ENCODE peak calls at places on chromosomes 4 and X, in ten cellular contexts. O, C, R, M, W, D, I, J, G and Y are unnamed samples.

GRCh38 chrX:85611926-85612325 is 232.5 kb upstream of the POF1B start:
- DNase-seq in O (no peak), C (peak), R (no peak), M (no peak), W (no peak), D (peak), I (no peak), J (no peak), G (peak), Y (peak)

GRCh38 chrX:109635151-109635550 is 10.2 kb upstream of the KCNE5 start:
- DNase-seq in O (no peak), C (peak), R (no peak), M (no peak), W (no peak), D (no peak), I (no peak), J (no peak), G (peak), Y (peak)

GRCh38 chr4:175253184-175253902 is 335.2 kb downstream of the ADAM29 start:
- DNase-seq in O (peak), C (peak), R (no peak), M (no peak), W (no peak), D (no peak), I (no peak), J (no peak), G (peak), Y (peak)

GRCh38 chr4:183840311-183840710 is 64.8 kb upstream of the STOX2 start:
- DNase-seq in O (no peak), C (peak), R (peak), M (peak), W (peak), D (peak), I (peak), J (peak), G (peak), Y (peak)

GRCh38 chr4:89640620-89641366 is 196.2 kb downstream of the SNCA start:
- DNase-seq in O (peak), C (no peak), R (peak), M (no peak), W (no peak), D (peak), I (peak), J (peak), G (peak), Y (peak)

GRCh38 chr4:156336516-156336915 is 382.9 kb upstream of the CTSO start:
- DNase-seq in O (no peak), C (no peak), R (no peak), M (no peak), W (no peak), D (no peak), I (no peak), J (no peak), G (no peak), Y (peak)

GRCh38 chrX:10197597-10198210 is 40.9 kb downstream of the CLCN4 start:
- DNase-seq in O (no peak), C (no peak), R (no peak), M (no peak), W (no peak), D (no peak), I (no peak), J (no peak), G (no peak), Y (no peak)

GRCh38 chr4:20544645-20545044 is 155.6 kb upstream of the PACRGL start:
- DNase-seq in O (no peak), C (peak), R (no peak), M (no peak), W (no peak), D (no peak), I (no peak), J (no peak), G (peak), Y (peak)

GRCh38 chr4:138235419-138235952 is 6.7 kb downstream of the SLC7A11 start:
- DNase-seq in O (no peak), C (no peak), R (peak), M (no peak), W (no peak), D (peak), I (no peak), J (no peak), G (peak), Y (peak)

GRCh38 chrX:133171962-133172708 is 46.0 kb downstream of the TFDP3 start:
- DNase-seq in O (no peak), C (peak), R (no peak), M (no peak), W (no peak), D (no peak), I (no peak), J (no peak), G (peak), Y (peak)

GRCh38 chrX:136030357-136031225 is 45.4 kb downstream of the SLC9A6 start:
- DNase-seq in O (no peak), C (no peak), R (no peak), M (no peak), W (peak), D (peak), I (no peak), J (peak), G (no peak), Y (no peak)

GRCh38 chr4:168655182-168655581 is 158.3 kb downstream of the PALLD start:
- DNase-seq in O (no peak), C (no peak), R (no peak), M (no peak), W (no peak), D (no peak), I (no peak), J (no peak), G (no peak), Y (no peak)

GRCh38 chrX:44951572-44952067 is 78.6 kb downstream of the KDM6A start:
- DNase-seq in O (no peak), C (no peak), R (no peak), M (no peak), W (no peak), D (no peak), I (no peak), J (no peak), G (no peak), Y (no peak)

GRCh38 chrX:116499780-116500179 is 37.0 kb upstream of the CT83 start:
- DNase-seq in O (no peak), C (no peak), R (no peak), M (no peak), W (no peak), D (no peak), I (no peak), J (no peak), G (peak), Y (peak)

GRCh38 chr4:183435803-183436202 is 8.6 kb upstream of the CDKN2AIP start:
- DNase-seq in O (no peak), C (no peak), R (no peak), M (no peak), W (no peak), D (no peak), I (no peak), J (no peak), G (no peak), Y (no peak)

GRCh38 chrX:153533041-153533565 is 15.7 kb downstream of the ATP2B3 start:
- DNase-seq in O (no peak), C (no peak), R (no peak), M (no peak), W (no peak), D (no peak), I (no peak), J (no peak), G (no peak), Y (no peak)

GRCh38 chrX:74297766-74298165 is 6.2 kb upstream of the ZCCHC13 start:
- DNase-seq in O (no peak), C (no peak), R (no peak), M (no peak), W (no peak), D (no peak), I (no peak), J (no peak), G (no peak), Y (peak)

GRCh38 chr4:1749826-1750225 is 28.5 kb downstream of the TACC3 start:
- DNase-seq in O (no peak), C (no peak), R (no peak), M (no peak), W (no peak), D (no peak), I (no peak), J (no peak), G (no peak), Y (no peak)

GRCh38 chr4:153205028-153205648 is 895 bp downstream of the TRIM2 start:
- DNase-seq in O (no peak), C (no peak), R (no peak), M (no peak), W (no peak), D (no peak), I (no peak), J (peak), G (no peak), Y (no peak)

GRCh38 chr4:78652282-78652876 is 100.8 kb downstream of the ANXA3 start:
- DNase-seq in O (no peak), C (no peak), R (no peak), M (no peak), W (no peak), D (no peak), I (no peak), J (peak), G (no peak), Y (no peak)

GRCh38 chrX:136220535-136220934 is 30.7 kb downstream of the MAP7D3 start:
- DNase-seq in O (no peak), C (no peak), R (no peak), M (no peak), W (no peak), D (no peak), I (no peak), J (no peak), G (no peak), Y (peak)

GRCh38 chr4:146709956-146710355 is 71.3 kb downstream of the POU4F2 start:
- DNase-seq in O (no peak), C (no peak), R (no peak), M (no peak), W (no peak), D (no peak), I (no peak), J (no peak), G (no peak), Y (peak)

GRCh38 chr4:16250665-16251365 is 24.5 kb upstream of the TAPT1 start:
- DNase-seq in O (no peak), C (no peak), R (no peak), M (no peak), W (no peak), D (no peak), I (no peak), J (no peak), G (peak), Y (no peak)

GRCh38 chr4:82780398-82781231 is 18.0 kb downstream of the SCD5 start:
- DNase-seq in O (peak), C (no peak), R (no peak), M (no peak), W (peak), D (no peak), I (peak), J (peak), G (peak), Y (peak)

GRCh38 chrX:103413981-103414380 is 37.6 kb downstream of the BEX3 start:
- DNase-seq in O (no peak), C (no peak), R (no peak), M (no peak), W (no peak), D (no peak), I (no peak), J (no peak), G (no peak), Y (no peak)

GRCh38 chr4:94621491-94622080 is 136.2 kb upstream of the BMPR1B start:
- DNase-seq in O (no peak), C (peak), R (no peak), M (peak), W (no peak), D (no peak), I (peak), J (peak), G (peak), Y (peak)

GRCh38 chr4:183164963-183165362 is 65.9 kb downstream of the WWC2 start:
- DNase-seq in O (no peak), C (no peak), R (no peak), M (no peak), W (no peak), D (no peak), I (no peak), J (no peak), G (no peak), Y (no peak)

GRCh38 chr4:83830138-83830537 is 294.2 kb downstream of the GPAT3 start:
- DNase-seq in O (no peak), C (no peak), R (no peak), M (no peak), W (no peak), D (no peak), I (peak), J (no peak), G (no peak), Y (no peak)

GRCh38 chr4:16124232-16124631 is 40.4 kb upstream of the PROM1 start:
- DNase-seq in O (no peak), C (no peak), R (no peak), M (no peak), W (no peak), D (no peak), I (no peak), J (no peak), G (no peak), Y (no peak)

GRCh38 chr4:25874641-25875040 is 11.9 kb upstream of the SEL1L3 start:
- DNase-seq in O (no peak), C (peak), R (no peak), M (no peak), W (no peak), D (no peak), I (no peak), J (no peak), G (no peak), Y (no peak)

GRCh38 chr4:176400816-176401461 is 81.2 kb downstream of the SPCS3 start:
- DNase-seq in O (no peak), C (no peak), R (no peak), M (no peak), W (no peak), D (peak), I (no peak), J (no peak), G (peak), Y (peak)

DNA sequence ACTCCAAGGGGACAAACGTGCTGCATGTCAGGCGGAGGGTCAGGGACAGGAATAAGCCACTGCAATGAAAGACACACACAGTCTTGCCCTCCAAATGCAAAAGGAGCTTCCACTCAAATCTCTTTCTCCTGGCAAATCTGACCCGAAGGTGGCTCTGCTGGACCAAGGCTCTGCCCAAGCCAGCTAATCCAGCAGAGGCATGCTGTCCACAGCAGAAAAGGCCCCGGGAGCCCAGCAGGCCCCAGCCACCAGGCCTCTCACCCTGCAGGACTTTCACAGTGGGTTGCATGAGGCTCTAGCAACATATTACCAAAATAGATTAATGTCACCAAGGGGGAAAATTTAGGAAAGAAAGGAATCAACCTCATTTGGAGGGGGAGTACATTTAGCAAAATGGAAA is 628.6 kb downstream of the BCOR start:
- DNase-seq in O (no peak), C (no peak), R (no peak), M (no peak), W (no peak), D (no peak), I (no peak), J (no peak), G (no peak), Y (no peak)
- TF ChIP-seq CTCF in O (no peak), C (no peak), R (no peak), M (no peak), W (no peak), D (no peak), I (no peak), J (no peak), G (no peak), Y (no peak)

GRCh38 chr4:76495166-76495565 is 60.1 kb downstream of the SHROOM3 start:
- DNase-seq in O (no peak), C (no peak), R (no peak), M (no peak), W (no peak), D (no peak), I (no peak), J (no peak), G (no peak), Y (no peak)

GRCh38 chr4:76488905-76489798 is 54.1 kb downstream of the SHROOM3 start:
- DNase-seq in O (no peak), C (no peak), R (no peak), M (no peak), W (no peak), D (peak), I (no peak), J (no peak), G (no peak), Y (no peak)

GRCh38 chr4:76498550-76498949 is 63.5 kb downstream of the SHROOM3 start:
- DNase-seq in O (no peak), C (no peak), R (no peak), M (no peak), W (no peak), D (no peak), I (no peak), J (peak), G (no peak), Y (no peak)

GRCh38 chr4:76489799-76490176 is 54.8 kb downstream of the SHROOM3 start:
- DNase-seq in O (no peak), C (no peak), R (no peak), M (no peak), W (no peak), D (no peak), I (no peak), J (no peak), G (no peak), Y (no peak)

DNA sequence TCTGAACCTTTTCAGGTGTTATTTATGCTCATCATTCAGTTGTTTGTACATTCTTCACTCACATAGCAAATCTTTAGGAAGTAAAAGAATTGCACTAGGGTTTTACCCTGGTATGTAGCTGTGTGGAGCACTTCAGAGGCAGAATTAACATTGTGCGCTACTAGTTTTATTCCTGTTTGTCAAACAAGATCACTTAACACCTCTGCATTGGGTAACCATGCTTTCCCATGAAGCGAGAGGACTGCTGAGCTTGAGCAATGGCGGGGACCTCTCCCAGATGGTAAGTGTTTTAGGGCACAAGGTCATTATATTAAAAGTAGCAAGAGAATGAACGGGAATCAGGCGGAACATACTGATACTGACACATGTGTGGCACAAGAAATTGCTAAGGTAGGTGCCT is 59.2 kb downstream of the SHROOM3 start:
- DNase-seq in O (no peak), C (no peak), R (no peak), M (no peak), W (no peak), D (no peak), I (no peak), J (no peak), G (no peak), Y (no peak)
- H3K4me3 ChIP-seq in O (no peak), C (no peak), R (no peak), M (no peak), W (no peak), D (no peak), I (no peak), J (no peak), G (no peak), Y (no peak)

GRCh38 chr4:70654605-70655011 is 11.7 kb downstream of the JCHAIN start:
- DNase-seq in O (no peak), C (no peak), R (no peak), M (no peak), W (no peak), D (peak), I (no peak), J (no peak), G (no peak), Y (no peak)

GRCh38 chr4:70657326-70657725 is 9.0 kb downstream of the JCHAIN start:
- DNase-seq in O (no peak), C (no peak), R (no peak), M (no peak), W (no peak), D (no peak), I (no peak), J (no peak), G (no peak), Y (no peak)

DNA sequence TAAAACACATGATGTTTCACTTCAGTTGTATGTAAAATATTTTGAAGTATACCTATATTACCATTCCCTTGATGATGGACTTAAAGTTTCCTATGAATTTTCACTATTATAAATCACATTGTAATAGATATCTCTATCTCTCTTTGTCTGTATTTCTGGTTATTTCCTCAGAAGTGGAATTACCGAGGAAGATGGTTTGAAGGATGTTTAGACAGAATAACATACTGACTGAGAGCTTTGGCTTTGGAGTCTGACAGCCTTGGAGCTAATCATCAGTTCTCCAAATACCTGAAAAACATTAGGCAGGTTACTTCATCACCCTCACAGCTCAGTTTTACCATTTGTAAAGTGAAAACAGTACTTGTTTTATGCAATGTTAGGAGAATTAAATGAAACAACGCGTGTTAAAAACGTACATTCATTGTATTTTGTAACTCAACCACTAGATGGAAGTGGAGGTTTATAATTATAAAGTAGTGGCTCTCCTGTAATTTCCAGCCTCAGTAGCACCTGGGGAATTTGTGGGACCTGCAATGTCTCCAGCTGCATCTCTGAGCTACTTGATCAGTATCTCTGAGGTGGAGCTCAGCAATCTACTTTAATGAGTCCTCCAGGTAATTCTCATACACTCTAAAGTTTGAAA is 14.3 kb downstream of the JCHAIN start:
- DNase-seq in O (no peak), C (peak), R (no peak), M (no peak), W (no peak), D (peak), I (no peak), J (no peak), G (peak), Y (peak)
- TF ChIP-seq CTCF in O (peak), C (peak), R (peak), M (peak), W (peak), D (peak), I (peak), J (peak), G (peak), Y (peak)

GRCh38 chr4:121150003-121150402 is 14.1 kb downstream of the TNIP3 start:
- DNase-seq in O (no peak), C (no peak), R (no peak), M (no peak), W (no peak), D (no peak), I (no peak), J (no peak), G (no peak), Y (no peak)

GRCh38 chr4:121154103-121154515 is 10.0 kb downstream of the TNIP3 start:
- DNase-seq in O (no peak), C (no peak), R (no peak), M (no peak), W (no peak), D (no peak), I (no peak), J (no peak), G (no peak), Y (no peak)

GRCh38 chr4:121156822-121157769 is 7.0 kb downstream of the TNIP3 start:
- DNase-seq in O (peak), C (no peak), R (no peak), M (no peak), W (no peak), D (no peak), I (peak), J (peak), G (peak), Y (peak)

GRCh38 chr4:121150486-121150885 is 13.6 kb downstream of the TNIP3 start:
- DNase-seq in O (no peak), C (no peak), R (no peak), M (no peak), W (no peak), D (no peak), I (no peak), J (no peak), G (no peak), Y (no peak)

DNA sequence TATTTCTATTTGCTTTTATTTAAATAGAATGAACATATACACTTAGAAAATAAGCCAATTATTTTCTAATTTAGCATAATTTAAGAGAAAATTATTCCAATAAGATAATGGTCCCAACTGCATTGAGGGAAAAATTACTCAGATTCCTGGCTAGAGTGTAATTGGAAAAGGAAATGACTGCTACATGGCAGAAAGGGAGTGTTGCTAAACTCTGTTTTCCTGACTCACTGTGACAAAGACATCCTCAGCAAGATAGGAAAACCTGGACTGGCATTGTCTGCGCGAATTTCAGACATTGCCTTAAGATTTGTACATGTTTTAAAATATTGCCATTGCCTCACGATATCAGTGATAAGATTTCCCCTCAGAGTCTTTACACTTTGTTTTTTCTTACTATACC is 8.2 kb downstream of the TNIP3 start:
- DNase-seq in O (no peak), C (no peak), R (peak), M (no peak), W (no peak), D (peak), I (no peak), J (no peak), G (peak), Y (peak)
- H3K4me3 ChIP-seq in O (peak), C (no peak), R (peak), M (no peak), W (no peak), D (peak), I (no peak), J (no peak), G (peak), Y (peak)

GRCh38 chr4:107794001-107794400 is 30.7 kb upstream of the SGMS2 start:
- DNase-seq in O (no peak), C (no peak), R (no peak), M (no peak), W (no peak), D (no peak), I (no peak), J (no peak), G (no peak), Y (no peak)

GRCh38 chr4:107791902-107792301 is 32.8 kb upstream of the SGMS2 start:
- DNase-seq in O (no peak), C (no peak), R (no peak), M (no peak), W (no peak), D (no peak), I (no peak), J (no peak), G (no peak), Y (peak)

GRCh38 chr4:107792691-107793090 is 32.0 kb upstream of the SGMS2 start:
- DNase-seq in O (no peak), C (no peak), R (no peak), M (no peak), W (no peak), D (no peak), I (no peak), J (no peak), G (no peak), Y (no peak)
- TF ChIP-seq CTCF in O (no peak), C (no peak), R (no peak), M (no peak), W (no peak), D (no peak), I (no peak), J (no peak), G (no peak), Y (no peak)